ENCODE peak calls at places on chromosomes 6 and 20, in four cellular contexts. One of them, this sample, is unnamed.

GRCh38 chr6:16651871-16652270 is 109.4 kb downstream of the ATXN1 start:
- DNase-seq in LoVo: no peak
- DNase-seq in RPMI8226: no peak
- DNase-seq in H7: no peak
- DNase-seq in this sample: no peak

GRCh38 chr20:25224941-25225340 is 22.9 kb upstream of the PYGB start:
- DNase-seq in RPMI8226: no peak
- DNase-seq in LoVo: no peak
- DNase-seq in H7: peak
- DNase-seq in this sample: no peak

GRCh38 chr20:53752583-53752970 is 158.9 kb upstream of the ZNF217 start:
- DNase-seq in RPMI8226: no peak
- DNase-seq in LoVo: no peak
- DNase-seq in H7: no peak
- DNase-seq in this sample: no peak

GRCh38 chr20:20410678-20411077 is 42.8 kb downstream of the INSM1 start:
- DNase-seq in RPMI8226: no peak
- DNase-seq in LoVo: no peak
- DNase-seq in H7: peak
- DNase-seq in this sample: peak

GRCh38 chr20:63532449-63532971 is 4.7 kb downstream of the PTK6 start:
- DNase-seq in LoVo: no peak
- DNase-seq in RPMI8226: no peak
- DNase-seq in H7: peak
- DNase-seq in this sample: no peak

GRCh38 chr6:72911463-72912153 is 289.7 kb downstream of the KCNQ5 start:
- DNase-seq in RPMI8226: peak
- DNase-seq in LoVo: no peak
- DNase-seq in H7: no peak
- DNase-seq in this sample: no peak

GRCh38 chr20:3632311-3633004 is 30.7 kb downstream of the GFRA4 start:
- DNase-seq in RPMI8226: no peak
- DNase-seq in LoVo: no peak
- DNase-seq in H7: no peak
- DNase-seq in this sample: no peak

GRCh38 chr6:18004256-18004985 is 17.0 kb upstream of the KIF13A start:
- DNase-seq in LoVo: no peak
- DNase-seq in H7: no peak
- DNase-seq in RPMI8226: no peak
- DNase-seq in this sample: no peak

GRCh38 chr6:13331516-13332348 is 3.4 kb upstream of the TBC1D7 start:
- DNase-seq in LoVo: peak
- DNase-seq in RPMI8226: peak
- DNase-seq in H7: peak
- DNase-seq in this sample: no peak

GRCh38 chr20:10185741-10186558 is 32.7 kb upstream of the SNAP25 start:
- DNase-seq in LoVo: no peak
- DNase-seq in H7: no peak
- DNase-seq in RPMI8226: peak
- DNase-seq in this sample: no peak

GRCh38 chr6:78533426-78533825 is 333.9 kb upstream of the IRAK1BP1 start:
- DNase-seq in LoVo: no peak
- DNase-seq in RPMI8226: no peak
- DNase-seq in H7: no peak
- DNase-seq in this sample: no peak

GRCh38 chr6:12421596-12421995 is 131.4 kb downstream of the EDN1 start:
- DNase-seq in RPMI8226: no peak
- DNase-seq in H7: no peak
- DNase-seq in LoVo: no peak
- DNase-seq in this sample: no peak

GRCh38 chr20:13900506-13900905 is 89.9 kb downstream of the SEL1L2 start:
- DNase-seq in H7: no peak
- DNase-seq in RPMI8226: no peak
- DNase-seq in LoVo: no peak
- DNase-seq in this sample: no peak

GRCh38 chr20:44745560-44746366 is at the start of gene KCNK15:
- DNase-seq in RPMI8226: peak
- DNase-seq in H7: peak
- DNase-seq in LoVo: no peak
- DNase-seq in this sample: no peak

GRCh38 chr6:20341564-20341963 is 60.1 kb upstream of the E2F3 start:
- DNase-seq in H7: no peak
- DNase-seq in LoVo: no peak
- DNase-seq in RPMI8226: no peak
- DNase-seq in this sample: no peak

GRCh38 chr6:151240861-151241642 is 1.3 kb downstream of the AKAP12 start:
- DNase-seq in RPMI8226: no peak
- DNase-seq in H7: peak
- DNase-seq in LoVo: no peak
- DNase-seq in this sample: peak

GRCh38 chr6:45688180-45688579 is 310.4 kb upstream of the SUPT3H start:
- DNase-seq in RPMI8226: no peak
- DNase-seq in H7: no peak
- DNase-seq in LoVo: no peak
- DNase-seq in this sample: no peak

GRCh38 chr6:137167702-137168377 is 5.6 kb downstream of the IL22RA2 start:
- DNase-seq in LoVo: no peak
- DNase-seq in RPMI8226: no peak
- DNase-seq in H7: no peak
- DNase-seq in this sample: no peak

GRCh38 chr6:53771780-53772624 is 22.8 kb upstream of the LRRC1 start:
- DNase-seq in RPMI8226: no peak
- DNase-seq in LoVo: no peak
- DNase-seq in H7: no peak
- DNase-seq in this sample: no peak

GRCh38 chr6:16109659-16110300 is 19.1 kb upstream of the MYLIP start:
- DNase-seq in H7: no peak
- DNase-seq in RPMI8226: no peak
- DNase-seq in LoVo: no peak
- DNase-seq in this sample: no peak

GRCh38 chr6:158536084-158536890 is 23.6 kb upstream of the TMEM181 start:
- DNase-seq in RPMI8226: peak
- DNase-seq in H7: peak
- DNase-seq in LoVo: peak
- DNase-seq in this sample: peak

GRCh38 chr20:43440531-43440930 is 17.2 kb upstream of the SRSF6 start:
- DNase-seq in H7: no peak
- DNase-seq in RPMI8226: no peak
- DNase-seq in LoVo: no peak
- DNase-seq in this sample: no peak

GRCh38 chr20:3728876-3729275 is 3.6 kb upstream of the HSPA12B start:
- DNase-seq in H7: peak
- DNase-seq in RPMI8226: no peak
- DNase-seq in LoVo: peak
- DNase-seq in this sample: no peak

GRCh38 chr6:49269190-49269589 is 193.9 kb downstream of the MMUT start:
- DNase-seq in H7: no peak
- DNase-seq in LoVo: no peak
- DNase-seq in RPMI8226: no peak
- DNase-seq in this sample: no peak

GRCh38 chr20:44733341-44734069 is 12.2 kb upstream of the KCNK15 start:
- DNase-seq in H7: peak
- DNase-seq in LoVo: peak
- DNase-seq in RPMI8226: peak
- DNase-seq in this sample: peak

GRCh38 chr20:52103469-52103910 is 88.1 kb downstream of the ZFP64 start:
- DNase-seq in RPMI8226: no peak
- DNase-seq in H7: peak
- DNase-seq in LoVo: no peak
- DNase-seq in this sample: no peak

GRCh38 chr6:69825904-69826303 is 29.1 kb upstream of the LMBRD1 start:
- DNase-seq in RPMI8226: no peak
- DNase-seq in H7: no peak
- DNase-seq in LoVo: no peak
- DNase-seq in this sample: no peak